ENCODE peak calls at places on chromosomes 3 and 15, in eight cellular contexts. V, X, D, S, U, M, E and L are unnamed samples. For H3K4me1, H3K36me3 and H3K27me3, the result is how much of the 10 kb centered on the place peaks cover.

GRCh38 chr3:157311633-157312365 is 124.9 kb upstream of the PTX3 start:
- DNase-seq in V (no peak), X (no peak), D (no peak), S (no peak), U (no peak), M (peak), E (peak), L (no peak)

GRCh38 chr3:194083253-194084224 is 52.4 kb upstream of the HES1 start:
- DNase-seq in V (no peak), X (no peak), D (no peak), S (peak), U (no peak), M (no peak), E (peak), L (peak)

GRCh38 chr15:80970018-80970657 is 19.5 kb downstream of the MESD start:
- DNase-seq in V (no peak), X (peak), D (peak), S (peak), U (peak), M (peak), E (peak), L (peak)

GRCh38 chr15:63803106-63803886 is 30.5 kb downstream of the HERC1 start:
- DNase-seq in V (no peak), X (no peak), D (no peak), S (no peak), U (no peak), M (no peak), E (no peak), L (no peak)

GRCh38 chr3:172355836-172356235 is 92.4 kb downstream of the GHSR start:
- DNase-seq in V (no peak), X (no peak), D (no peak), S (no peak), U (peak), M (peak), E (peak), L (no peak)

GRCh38 chr3:168155207-168155785 is 59.6 kb upstream of the GOLIM4 start:
- DNase-seq in V (no peak), X (peak), D (no peak), S (no peak), U (no peak), M (no peak), E (no peak), L (no peak)

GRCh38 chr3:115341208-115341607 is 194.1 kb upstream of the ZBTB20 start:
- DNase-seq in V (peak), X (no peak), D (no peak), S (no peak), U (no peak), M (peak), E (peak), L (no peak)

GRCh38 chr3:30458376-30458775 is 148.0 kb upstream of the TGFBR2 start:
- DNase-seq in V (no peak), X (no peak), D (no peak), S (no peak), U (no peak), M (no peak), E (no peak), L (no peak)

GRCh38 chr3:140568842-140569520 is 108.9 kb upstream of the TRIM42 start:
- DNase-seq in V (no peak), X (no peak), D (peak), S (no peak), U (no peak), M (no peak), E (no peak), L (no peak)

GRCh38 chr3:59879033-59879655 is 829.3 kb upstream of the CFAP20DC start:
- DNase-seq in V (no peak), X (no peak), D (no peak), S (no peak), U (no peak), M (no peak), E (no peak), L (no peak)

GRCh38 chr3:128270559-128271492 is 117.5 kb downstream of the EEFSEC start:
- DNase-seq in V (peak), X (peak), D (no peak), S (no peak), U (no peak), M (no peak), E (no peak), L (peak)

GRCh38 chr15:90955911-90956310 is 1.2 kb downstream of the RCCD1 start:
- DNase-seq in V (no peak), X (no peak), D (no peak), S (peak), U (peak), M (no peak), E (no peak), L (no peak)

GRCh38 chr3:156413293-156413912 is 141.5 kb downstream of the SSR3 start:
- DNase-seq in V (no peak), X (no peak), D (no peak), S (no peak), U (no peak), M (no peak), E (no peak), L (no peak)

GRCh38 chr15:60949034-60949977 is 279.8 kb downstream of the RORA start:
- DNase-seq in V (no peak), X (no peak), D (no peak), S (no peak), U (no peak), M (no peak), E (no peak), L (no peak)

GRCh38 chr3:160133757-160134156 is 91.5 kb upstream of the C3orf80 start:
- DNase-seq in V (peak), X (peak), D (no peak), S (no peak), U (no peak), M (peak), E (no peak), L (peak)

GRCh38 chr3:35648347-35648746 is 9.0 kb downstream of the ARPP21 start:
- DNase-seq in V (no peak), X (no peak), D (no peak), S (no peak), U (no peak), M (no peak), E (peak), L (no peak)

GRCh38 chr3:4584537-4585249 is 91.5 kb downstream of the ITPR1 start:
- DNase-seq in V (no peak), X (no peak), D (peak), S (no peak), U (peak), M (no peak), E (peak), L (no peak)

GRCh38 chr3:38136272-38136806 is 588 bp downstream of the ACAA1 start:
- DNase-seq in V (no peak), X (peak), D (no peak), S (peak), U (peak), M (no peak), E (peak), L (no peak)

GRCh38 chr3:53238051-53238850 is 17.6 kb downstream of the TKT start:
- DNase-seq in V (peak), X (no peak), D (no peak), S (no peak), U (peak), M (peak), E (peak), L (no peak)

GRCh38 chr3:14890470-14890869 is 56.9 kb upstream of the NR2C2 start:
- DNase-seq in V (no peak), X (no peak), D (no peak), S (no peak), U (no peak), M (no peak), E (no peak), L (no peak)

GRCh38 chr3:52397676-52398399 is 47.1 kb downstream of the SEMA3G start:
- DNase-seq in V (no peak), X (peak), D (no peak), S (no peak), U (no peak), M (no peak), E (no peak), L (no peak)

GRCh38 chr3:13718000-13718399 is 161.9 kb downstream of the WNT7A start:
- DNase-seq in V (no peak), X (no peak), D (peak), S (no peak), U (no peak), M (no peak), E (no peak), L (peak)

GRCh38 chr15:62606376-62607164 is 436.0 kb upstream of the TPM1 start:
- DNase-seq in V (peak), X (no peak), D (no peak), S (no peak), U (no peak), M (peak), E (peak), L (no peak)

GRCh38 chr15:78408961-78409360 is 29.1 kb upstream of the IREB2 start:
- DNase-seq in V (no peak), X (no peak), D (no peak), S (no peak), U (no peak), M (peak), E (no peak), L (no peak)

GRCh38 chr3:156488771-156489170 is 66.1 kb downstream of the SSR3 start:
- DNase-seq in V (no peak), X (no peak), D (no peak), S (no peak), U (no peak), M (no peak), E (peak), L (no peak)

GRCh38 chr3:148711981-148712666 is 14.4 kb downstream of the AGTR1 start:
- DNase-seq in V (no peak), X (no peak), D (no peak), S (no peak), U (no peak), M (no peak), E (no peak), L (no peak)

GRCh38 chr3:134039161-134039862 is 9.6 kb upstream of the SLCO2A1 start:
- DNase-seq in V (no peak), X (peak), D (no peak), S (no peak), U (peak), M (no peak), E (no peak), L (peak)

GRCh38 chr15:32676095-32676643 is 34.7 kb downstream of the SCG5 start:
- DNase-seq in V (no peak), X (no peak), D (no peak), S (no peak), U (no peak), M (no peak), E (no peak), L (no peak)

GRCh38 chr3:54079729-54080128 is 42.6 kb upstream of the CACNA2D3 start:
- DNase-seq in V (no peak), X (peak), D (no peak), S (no peak), U (no peak), M (no peak), E (no peak), L (peak)

GRCh38 chr3:120425877-120426276 is 24.9 kb downstream of the FSTL1 start:
- DNase-seq in V (no peak), X (no peak), D (no peak), S (no peak), U (no peak), M (peak), E (peak), L (no peak)

GRCh38 chr3:58679451-58679850 is 12.9 kb upstream of the FAM3D start:
- DNase-seq in V (no peak), X (no peak), D (no peak), S (no peak), U (no peak), M (no peak), E (no peak), L (no peak)

GRCh38 chr3:12618426-12618825 is 45.5 kb downstream of the RAF1 start:
- DNase-seq in V (no peak), X (no peak), D (no peak), S (no peak), U (no peak), M (no peak), E (no peak), L (no peak)

GRCh38 chr15:33154366-33155166 is 39.9 kb downstream of the FMN1 start:
- DNase-seq in V (peak), X (no peak), D (peak), S (no peak), U (peak), M (peak), E (peak), L (no peak)

GRCh38 chr3:124221286-124221821 is 229.4 kb upstream of the ROPN1 start:
- DNase-seq in V (no peak), X (no peak), D (no peak), S (no peak), U (no peak), M (no peak), E (no peak), L (no peak)

GRCh38 chr3:98972155-98972554 is 70.7 kb upstream of the DCBLD2 start:
- DNase-seq in V (no peak), X (no peak), D (peak), S (no peak), U (no peak), M (no peak), E (peak), L (no peak)

GRCh38 chr15:79154491-79155182 is 64.1 kb upstream of the RASGRF1 start:
- DNase-seq in V (no peak), X (peak), D (no peak), S (no peak), U (no peak), M (no peak), E (peak), L (no peak)

GRCh38 chr3:41598804-41599481 is 363.0 kb downstream of the ULK4 start:
- DNase-seq in V (no peak), X (no peak), D (no peak), S (no peak), U (no peak), M (no peak), E (peak), L (no peak)

GRCh38 chr3:125062904-125063618 is 7.3 kb upstream of the HEG1 start:
- DNase-seq in V (peak), X (peak), D (peak), S (no peak), U (no peak), M (peak), E (peak), L (peak)

GRCh38 chr3:70433091-70433490 is 120.7 kb upstream of the MDFIC2 start:
- DNase-seq in V (no peak), X (no peak), D (no peak), S (no peak), U (no peak), M (no peak), E (peak), L (no peak)

GRCh38 chr3:112460519-112460918 is 38.8 kb downstream of the BTLA start:
- DNase-seq in V (no peak), X (no peak), D (no peak), S (peak), U (no peak), M (no peak), E (no peak), L (no peak)
- H3K4me1 ChIP-seq in V (under half), X (under half), D (under half), S (half or more), U (under half), M (under half), E (under half), L (under half)

GRCh38 chr3:69218079-69218478 is 95.7 kb upstream of the LMOD3 start:
- DNase-seq in V (no peak), X (no peak), D (no peak), S (no peak), U (no peak), M (no peak), E (no peak), L (no peak)

GRCh38 chr3:69210068-69210730 is 87.8 kb upstream of the LMOD3 start:
- DNase-seq in V (no peak), X (no peak), D (no peak), S (no peak), U (no peak), M (no peak), E (no peak), L (no peak)

GRCh38 chr3:69216981-69217380 is 94.6 kb upstream of the LMOD3 start:
- DNase-seq in V (no peak), X (no peak), D (no peak), S (no peak), U (no peak), M (no peak), E (no peak), L (no peak)

GRCh38 chr3:69212411-69213160 is 90.2 kb upstream of the LMOD3 start:
- DNase-seq in V (peak), X (no peak), D (no peak), S (no peak), U (no peak), M (peak), E (peak), L (no peak)

GRCh38 chr3:69214241-69214640 is 91.8 kb upstream of the LMOD3 start:
- DNase-seq in V (no peak), X (no peak), D (no peak), S (no peak), U (no peak), M (no peak), E (no peak), L (no peak)
- H3K36me3 ChIP-seq in V (under half), X (under half), D (half or more), S (under half), U (under half), M (under half), E (under half), L (under half)

GRCh38 chr15:89391685-89392257 is 57.1 kb upstream of the POLG start:
- DNase-seq in V (no peak), X (no peak), D (no peak), S (no peak), U (no peak), M (no peak), E (no peak), L (peak)
- H3K27me3 ChIP-seq in V (half or more), X (under half), D (half or more), S (under half), U (under half), M (under half), E (half or more), L (half or more)

GRCh38 chr3:49901351-49902339 is 2.0 kb downstream of the MST1R start:
- DNase-seq in V (no peak), X (no peak), D (no peak), S (no peak), U (no peak), M (peak), E (peak), L (no peak)
- H3K4me1 ChIP-seq in V (under half), X (under half), D (under half), S (under half), U (half or more), M (under half), E (under half), L (under half)

GRCh38 chr3:158659454-158660237 is 12.8 kb downstream of the LXN start:
- DNase-seq in V (peak), X (peak), D (peak), S (peak), U (peak), M (peak), E (peak), L (peak)
- H3K36me3 ChIP-seq in V (under half), X (under half), D (half or more), S (under half), U (under half), M (half or more), E (half or more), L (half or more)

DNA sequence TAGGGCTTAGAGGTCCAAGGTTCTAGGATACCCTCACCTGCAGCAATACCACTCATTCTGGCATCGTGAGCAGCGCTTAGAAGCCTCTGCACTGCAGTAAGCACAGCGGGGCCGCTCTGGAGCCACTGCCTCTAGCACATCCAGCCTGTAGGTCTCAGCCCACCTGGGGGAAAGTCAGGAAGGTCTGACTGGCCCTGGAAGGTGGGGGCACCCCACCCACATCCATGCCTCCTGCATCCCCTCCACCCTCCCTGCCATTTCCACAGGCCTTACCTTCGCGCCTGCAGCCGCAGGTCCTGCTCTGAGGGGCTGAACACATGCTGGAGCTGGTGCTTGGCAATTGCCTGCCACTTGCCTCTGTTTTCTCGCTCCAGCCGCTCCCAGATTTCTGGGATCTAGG is 901 bp upstream of the RASSF1 start:
- DNase-seq in V (no peak), X (no peak), D (no peak), S (no peak), U (no peak), M (no peak), E (no peak), L (no peak)
- H3K27me3 ChIP-seq in V (under half), X (under half), D (under half), S (under half), U (under half), M (under half), E (under half), L (half or more)